ENCODE peak calls at places on chromosomes 16 and 17, in ten cellular contexts. Z is PC-3, X is brain microvascular endothelial cell, D is mucosa of descending colon, G is AG04450, T is stomach, K is Caco-2, V is neural progenitor cell, I is GM23338, B is foreskin fibroblast. O is an unnamed sample.

GRCh38 chr17:28368306-28368831 is 1.7 kb downstream of the VTN start:
- DNase-seq in Z (no peak), X (no peak), D (no peak), G (no peak), T (no peak), K (peak), V (no peak), I (no peak), B (no peak), O (no peak)

GRCh38 chr16:8936421-8936820 is 27.3 kb downstream of the USP7 start:
- DNase-seq in Z (peak), X (peak), D (peak), G (no peak), T (peak), K (peak), V (peak), I (peak), B (peak), O (no peak)

GRCh38 chr16:57262841-57263584 is 18.0 kb downstream of the ARL2BP start:
- DNase-seq in Z (no peak), X (no peak), D (no peak), G (no peak), T (peak), K (peak), V (no peak), I (no peak), B (no peak), O (no peak)

GRCh38 chr16:89534147-89534788 is 26.1 kb downstream of the SPG7 start:
- DNase-seq in Z (no peak), X (no peak), D (no peak), G (no peak), T (no peak), K (no peak), V (no peak), I (no peak), B (peak), O (no peak)

GRCh38 chr16:70687172-70687531 is 1.3 kb upstream of the MTSS2 start:
- DNase-seq in Z (no peak), X (no peak), D (no peak), G (no peak), T (no peak), K (no peak), V (no peak), I (no peak), B (peak), O (no peak)

GRCh38 chr16:73319747-73320146 is 271.8 kb upstream of the ZFHX3 start:
- DNase-seq in Z (no peak), X (no peak), D (no peak), G (no peak), T (no peak), K (no peak), V (peak), I (peak), B (no peak), O (no peak)

GRCh38 chr17:41571561-41572434 is at the start of gene KRT9:
- DNase-seq in Z (no peak), X (no peak), D (no peak), G (no peak), T (no peak), K (no peak), V (no peak), I (no peak), B (no peak), O (no peak)

GRCh38 chr17:43411820-43412529 is 13.2 kb downstream of the ARL4D start:
- DNase-seq in Z (no peak), X (no peak), D (no peak), G (no peak), T (no peak), K (no peak), V (no peak), I (no peak), B (no peak), O (no peak)

GRCh38 chr16:66084306-66084705 is 282.2 kb upstream of the CDH5 start:
- DNase-seq in Z (no peak), X (no peak), D (no peak), G (no peak), T (no peak), K (no peak), V (no peak), I (no peak), B (no peak), O (no peak)

GRCh38 chr17:73191443-73192218 is 1.2 kb upstream of the COG1 start:
- DNase-seq in Z (peak), X (peak), D (peak), G (peak), T (peak), K (peak), V (peak), I (peak), B (peak), O (no peak)

GRCh38 chr17:28392491-28392890 is 13.5 kb downstream of the SLC46A1 start:
- DNase-seq in Z (no peak), X (no peak), D (no peak), G (no peak), T (no peak), K (no peak), V (no peak), I (no peak), B (no peak), O (no peak)

GRCh38 chr17:7292729-7293128 is 1.7 kb downstream of the YBX2 start:
- DNase-seq in Z (no peak), X (no peak), D (peak), G (no peak), T (no peak), K (no peak), V (no peak), I (no peak), B (no peak), O (no peak)

GRCh38 chr17:72691601-72692000 is 400.9 kb downstream of the SLC39A11 start:
- DNase-seq in Z (peak), X (peak), D (no peak), G (peak), T (no peak), K (no peak), V (no peak), I (no peak), B (peak), O (no peak)

GRCh38 chr16:56221995-56222394 is 30.7 kb downstream of the GNAO1 start:
- DNase-seq in Z (no peak), X (no peak), D (no peak), G (no peak), T (no peak), K (no peak), V (no peak), I (no peak), B (no peak), O (no peak)

GRCh38 chr17:77694391-77695363 is 263.8 kb upstream of the TNRC6C start:
- DNase-seq in Z (no peak), X (no peak), D (no peak), G (no peak), T (no peak), K (no peak), V (no peak), I (no peak), B (no peak), O (no peak)

GRCh38 chr17:36064142-36064541 is at the start of gene CCL18:
- DNase-seq in Z (no peak), X (no peak), D (no peak), G (no peak), T (no peak), K (no peak), V (no peak), I (no peak), B (no peak), O (no peak)

GRCh38 chr16:73268311-73268997 is 220.5 kb upstream of the ZFHX3 start:
- DNase-seq in Z (no peak), X (no peak), D (no peak), G (no peak), T (no peak), K (no peak), V (peak), I (peak), B (peak), O (peak)

GRCh38 chr16:77298638-77299360 is 99.6 kb downstream of the SYCE1L start:
- DNase-seq in Z (peak), X (peak), D (no peak), G (peak), T (no peak), K (peak), V (no peak), I (no peak), B (peak), O (peak)

GRCh38 chr17:32283745-32284207 is 18.1 kb downstream of the RHBDL3 start:
- DNase-seq in Z (peak), X (peak), D (no peak), G (no peak), T (no peak), K (no peak), V (no peak), I (no peak), B (peak), O (no peak)

GRCh38 chr16:85615014-85615851 is 2.1 kb downstream of the GSE1 start:
- DNase-seq in Z (peak), X (no peak), D (peak), G (no peak), T (peak), K (peak), V (peak), I (peak), B (no peak), O (no peak)

GRCh38 chr16:87487361-87487924 is 5.4 kb downstream of the ZCCHC14 start:
- DNase-seq in Z (no peak), X (no peak), D (peak), G (no peak), T (peak), K (peak), V (peak), I (peak), B (peak), O (no peak)

GRCh38 chr17:6494239-6494941 is 50.1 kb downstream of the PIMREG start:
- DNase-seq in Z (no peak), X (no peak), D (peak), G (no peak), T (no peak), K (no peak), V (no peak), I (no peak), B (no peak), O (no peak)

GRCh38 chr16:8370374-8371015 is 219.8 kb downstream of the TMEM114 start:
- DNase-seq in Z (peak), X (no peak), D (no peak), G (no peak), T (no peak), K (no peak), V (no peak), I (peak), B (peak), O (peak)

GRCh38 chr17:57255776-57256681 is at the start of gene MSI2:
- DNase-seq in Z (peak), X (peak), D (peak), G (peak), T (peak), K (peak), V (peak), I (peak), B (peak), O (peak)
- TF ChIP-seq CTCF in Z (no peak), X (no peak), D (no peak), G (no peak), T (no peak), K (no peak), V (no peak), I (no peak), B (no peak), O (no peak)

GRCh38 chr17:82229686-82230626 is 1.1 kb downstream of the SLC16A3 start:
- DNase-seq in Z (no peak), X (no peak), D (peak), G (no peak), T (no peak), K (no peak), V (peak), I (no peak), B (peak), O (no peak)

GRCh38 chr17:82227629-82228277 is 1.1 kb upstream of the SLC16A3 start:
- DNase-seq in Z (no peak), X (no peak), D (no peak), G (no peak), T (no peak), K (no peak), V (no peak), I (no peak), B (no peak), O (no peak)

GRCh38 chr17:82228842-82229685 is at the start of gene SLC16A3:
- DNase-seq in Z (peak), X (no peak), D (peak), G (no peak), T (peak), K (peak), V (peak), I (peak), B (peak), O (no peak)

GRCh38 chr17:82226809-82227628 is 1.8 kb upstream of the SLC16A3 start:
- DNase-seq in Z (no peak), X (no peak), D (peak), G (no peak), T (no peak), K (no peak), V (no peak), I (no peak), B (no peak), O (no peak)

DNA sequence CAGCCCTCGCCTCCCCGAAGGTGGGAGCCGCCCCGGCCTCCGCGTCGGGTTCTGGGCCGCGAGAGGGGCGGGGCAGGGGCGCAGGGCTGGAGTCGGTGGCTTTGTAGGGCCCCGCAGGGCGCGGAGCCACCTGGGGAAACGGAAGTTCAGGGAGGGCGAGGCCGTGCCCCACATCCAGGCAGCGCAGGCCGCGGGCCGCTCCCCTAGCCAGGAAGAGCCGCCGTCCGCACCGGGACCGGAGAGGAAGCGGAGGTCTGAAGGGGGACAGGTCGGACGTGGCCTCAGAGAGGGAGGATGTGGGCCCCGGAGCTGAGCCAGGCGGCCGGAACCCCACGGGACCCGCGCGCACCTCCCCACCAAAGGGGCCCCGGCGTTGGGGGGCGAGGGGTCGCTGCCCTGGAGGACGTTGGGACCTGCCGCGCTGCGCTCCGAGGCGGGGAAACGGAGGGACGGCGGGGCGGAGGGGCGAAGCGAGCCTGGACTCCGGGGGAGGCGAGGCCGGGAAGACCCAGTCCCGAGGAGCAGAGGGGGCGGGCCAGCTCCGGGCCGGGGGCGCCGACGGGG is 482 bp upstream of the SLC16A3 start:
- DNase-seq in Z (no peak), X (no peak), D (peak), G (no peak), T (peak), K (no peak), V (peak), I (peak), B (peak), O (no peak)
- H3K4me3 ChIP-seq in Z (peak), X (peak), D (peak), G (peak), T (peak), K (peak), V (peak), I (peak), B (peak), O (peak)

GRCh38 chr16:48903054-48903453 is 293.1 kb upstream of the N4BP1 start:
- DNase-seq in Z (no peak), X (no peak), D (no peak), G (no peak), T (no peak), K (no peak), V (peak), I (peak), B (no peak), O (no peak)
- TF ChIP-seq CTCF in Z (no peak), X (no peak), D (no peak), G (no peak), T (no peak), K (no peak), V (peak), I (peak), B (no peak), O (no peak)

GRCh38 chr17:15947331-15947730 is 2.4 kb downstream of the ADORA2B start:
- DNase-seq in Z (peak), X (no peak), D (peak), G (no peak), T (no peak), K (no peak), V (no peak), I (no peak), B (peak), O (no peak)
- H3K4me3 ChIP-seq in Z (peak), X (peak), D (no peak), G (peak), T (no peak), K (no peak), V (no peak), I (no peak), B (no peak), O (no peak)

DNA sequence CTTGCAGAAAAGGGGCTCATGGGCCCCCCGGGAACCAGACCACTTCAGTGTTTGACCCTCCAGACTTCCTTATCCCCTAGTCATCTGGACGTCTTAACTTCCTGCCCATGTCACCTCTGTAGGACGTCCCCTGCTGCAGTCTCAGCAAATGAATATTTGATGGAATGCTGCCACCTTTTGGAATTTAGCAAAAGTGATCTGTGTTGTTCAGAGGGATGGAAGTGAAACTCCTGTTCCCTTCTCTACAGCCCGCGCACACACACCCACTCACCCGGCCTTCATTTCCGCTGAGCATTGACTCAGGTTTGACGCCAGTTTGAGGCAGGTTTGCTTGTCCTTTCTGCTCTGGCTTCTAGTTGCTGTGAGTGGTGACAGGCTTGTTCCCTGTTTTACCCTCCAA is 507.2 kb upstream of the EEF2KMT start:
- DNase-seq in Z (peak), X (no peak), D (no peak), G (no peak), T (no peak), K (no peak), V (peak), I (peak), B (no peak), O (no peak)
- TF ChIP-seq CTCF in Z (no peak), X (no peak), D (no peak), G (no peak), T (no peak), K (no peak), V (peak), I (peak), B (no peak), O (no peak)

GRCh38 chr16:79132745-79133144 is 467.8 kb downstream of the MAF start:
- DNase-seq in Z (no peak), X (no peak), D (no peak), G (no peak), T (no peak), K (no peak), V (no peak), I (no peak), B (no peak), O (no peak)
- H3K4me3 ChIP-seq in Z (no peak), X (no peak), D (no peak), G (no peak), T (no peak), K (no peak), V (no peak), I (no peak), B (no peak), O (no peak)

GRCh38 chr17:56125830-56126819 is 27.1 kb upstream of the ANKFN1 start:
- DNase-seq in Z (peak), X (peak), D (no peak), G (peak), T (no peak), K (peak), V (peak), I (peak), B (peak), O (peak)
- TF ChIP-seq CTCF in Z (peak), X (peak), D (no peak), G (peak), T (no peak), K (peak), V (peak), I (peak), B (peak), O (peak)